ENCODE peak calls at places on chromosomes 13 and 19, in seven cellular contexts. W is Calu3; Q is erythroblast; U is HL-60; Y is activated gamma-delta T cell treated with anti-CD3 and anti-CD28 coated beads, Interleukin-2, amount 50 U/mL, for 16 hours; X is thoracic aorta; H is EH. R is an unnamed sample.

GRCh38 chr19:12639901-12640613 is 26.5 kb downstream of the MAN2B1 start:
- DNase-seq in H (peak), X (peak), Q (peak), W (no peak), Y (peak), U (peak), R (peak)

GRCh38 chr13:39604736-39605135 is 1.7 kb upstream of the LHFPL6 start:
- DNase-seq in H (no peak), X (no peak), Y (no peak), U (no peak), W (no peak), Q (no peak), R (no peak)

GRCh38 chr13:41428155-41428554 is 29.2 kb upstream of the RGCC start:
- DNase-seq in X (no peak), W (no peak), Q (peak), H (no peak), U (no peak), Y (peak), R (no peak)

GRCh38 chr13:43041368-43041921 is 18.1 kb downstream of the DNAJC15 start:
- DNase-seq in Q (no peak), Y (no peak), W (no peak), H (no peak), X (no peak), U (no peak), R (no peak)

GRCh38 chr13:94968040-94968756 is 255.9 kb upstream of the SOX21 start:
- DNase-seq in U (no peak), H (peak), Q (no peak), W (no peak), X (no peak), Y (no peak), R (no peak)

GRCh38 chr19:35959040-35959967 is 23.1 kb downstream of the LRFN3 start:
- DNase-seq in U (no peak), Q (no peak), Y (peak), W (no peak), X (no peak), H (peak), R (no peak)

GRCh38 chr19:23792784-23793183 is 34.1 kb upstream of the ZNF681 start:
- DNase-seq in U (no peak), Q (no peak), X (no peak), W (no peak), Y (no peak), H (no peak), R (no peak)

GRCh38 chr13:80038371-80038770 is 302.6 kb downstream of the SPRY2 start:
- DNase-seq in W (no peak), U (no peak), Y (no peak), X (no peak), Q (no peak), H (no peak), R (no peak)

GRCh38 chr19:2602391-2603181 is 99.9 kb downstream of the GNG7 start:
- DNase-seq in X (peak), W (peak), Y (no peak), Q (no peak), U (no peak), H (peak), R (no peak)

GRCh38 chr13:72489751-72490150 is 237.7 kb downstream of the MZT1 start:
- DNase-seq in W (no peak), U (no peak), Y (no peak), H (no peak), X (no peak), Q (no peak), R (no peak)

GRCh38 chr13:48579167-48579918 is 46.5 kb upstream of the RCBTB2 start:
- DNase-seq in H (no peak), Q (no peak), U (peak), W (no peak), Y (no peak), X (no peak), R (peak)

GRCh38 chr13:30739646-30740642 is 4.6 kb downstream of the ALOX5AP start:
- DNase-seq in W (peak), Y (peak), H (peak), Q (peak), U (peak), X (no peak), R (peak)

GRCh38 chr13:51764184-51765141 is 39.5 kb downstream of the DHRS12 start:
- DNase-seq in H (peak), U (no peak), Y (peak), Q (no peak), W (peak), X (no peak), R (no peak)

GRCh38 chr13:45315520-45316167 is 25.3 kb downstream of the TPT1 start:
- DNase-seq in U (no peak), H (no peak), X (no peak), W (no peak), Y (no peak), Q (no peak), R (no peak)

GRCh38 chr13:21395953-21396352 is 63.1 kb downstream of the ZDHHC20 start:
- DNase-seq in X (no peak), W (no peak), Y (no peak), Q (no peak), H (no peak), U (peak), R (no peak)

GRCh38 chr19:17797397-17798201 is 2.7 kb downstream of the B3GNT3 start:
- DNase-seq in Q (peak), H (peak), U (no peak), W (peak), Y (no peak), X (no peak), R (no peak)

GRCh38 chr19:33679696-33680095 is 57.9 kb downstream of the CHST8 start:
- DNase-seq in H (no peak), X (no peak), Q (no peak), Y (no peak), U (no peak), W (no peak), R (no peak)

GRCh38 chr13:112931028-112931934 is 37.7 kb upstream of the MCF2L start:
- DNase-seq in Y (no peak), W (peak), X (no peak), U (no peak), Q (no peak), H (peak), R (peak)

GRCh38 chr13:110057052-110057451 is 249.9 kb downstream of the COL4A1 start:
- DNase-seq in Q (no peak), Y (no peak), H (no peak), U (no peak), X (no peak), W (no peak), R (no peak)

GRCh38 chr19:4547303-4548237 is 7.7 kb upstream of the LRG1 start:
- DNase-seq in Y (no peak), U (peak), Q (no peak), W (peak), H (no peak), X (no peak), R (peak)

GRCh38 chr13:21095311-21095710 is 33.9 kb upstream of the LATS2 start:
- DNase-seq in Q (no peak), X (no peak), H (no peak), Y (no peak), U (no peak), W (no peak), R (no peak)

GRCh38 chr13:95559100-95559499 is 6.6 kb downstream of the CLDN10 start:
- DNase-seq in Q (no peak), U (no peak), Y (no peak), H (no peak), W (no peak), X (no peak), R (no peak)

GRCh38 chr13:48411281-48412099 is 1.4 kb downstream of the LPAR6 start:
- DNase-seq in Y (no peak), W (no peak), H (peak), X (no peak), Q (no peak), U (no peak), R (peak)

GRCh38 chr19:871446-872265 is 12.2 kb downstream of the CFD start:
- DNase-seq in Q (no peak), Y (no peak), W (no peak), X (no peak), H (no peak), U (no peak), R (no peak)

GRCh38 chr13:52084971-52085370 is 43.9 kb downstream of the NEK5 start:
- DNase-seq in X (no peak), U (no peak), Q (no peak), Y (no peak), H (no peak), W (no peak), R (no peak)

GRCh38 chr13:28684257-28684656 is 25.3 kb downstream of the POMP start:
- DNase-seq in Q (peak), X (no peak), W (no peak), H (no peak), Y (no peak), U (no peak), R (no peak)

GRCh38 chr19:9941646-9942045 is 5.3 kb upstream of the OLFM2 start:
- DNase-seq in Y (no peak), U (no peak), H (peak), W (no peak), Q (no peak), X (no peak), R (no peak)

GRCh38 chr13:33153421-33154381 is 131.9 kb downstream of the STARD13 start:
- DNase-seq in U (no peak), H (peak), W (no peak), Q (no peak), X (peak), Y (no peak), R (no peak)

GRCh38 chr19:17985037-17985818 is 18.3 kb downstream of the KCNN1 start:
- DNase-seq in W (no peak), Y (no peak), Q (no peak), U (no peak), H (no peak), X (no peak), R (no peak)

GRCh38 chr19:32465176-32465575 is 59.6 kb downstream of the DPY19L3 start:
- DNase-seq in H (no peak), W (no peak), Y (no peak), Q (no peak), X (no peak), U (no peak), R (no peak)

GRCh38 chr13:35475131-35475959 is 1.1 kb downstream of the MAB21L1 start:
- DNase-seq in H (peak), U (no peak), W (no peak), Y (no peak), Q (peak), X (no peak), R (peak)

GRCh38 chr13:46675016-46675415 is 121.9 kb downstream of the ESD start:
- DNase-seq in Y (no peak), X (no peak), H (peak), U (no peak), Q (no peak), W (no peak), R (no peak)